ENCODE peak calls at places on chromosomes 6 and 20, in ten cellular contexts. Z, K, Q, U, E, H, B, W, N and X are unnamed samples.

GRCh38 chr6:159830481-159831372 is 30.7 kb downstream of the PNLDC1 start:
- DNase-seq in E (no peak), Q (no peak), K (no peak), Z (no peak), U (no peak), N (no peak), B (no peak), H (no peak), W (no peak), X (no peak)

GRCh38 chr20:61886721-61887658 is 178.7 kb downstream of the TAF4 start:
- DNase-seq in W (peak; percentile 47), K (peak; percentile 35), E (peak; percentile 88), U (no peak), N (peak; percentile 62), H (peak; percentile 60), Q (no peak), B (no peak), Z (peak; percentile 53), X (peak; percentile 47)

GRCh38 chr20:6489361-6490154 is 277.9 kb upstream of the BMP2 start:
- DNase-seq in K (no peak), N (no peak), Q (no peak), U (peak; percentile 20), H (peak; percentile 78), W (no peak), Z (no peak), B (no peak), E (no peak), X (no peak)

GRCh38 chr6:58198301-58198700 is 880.9 kb downstream of the PRIM2 start:
- DNase-seq in U (no peak), K (no peak), Z (no peak), B (no peak), N (no peak), W (no peak), Q (no peak), E (no peak), H (no peak), X (no peak)

GRCh38 chr20:44727039-44727438 is 11.9 kb downstream of the CCN5 start:
- DNase-seq in W (no peak), H (no peak), Q (no peak), B (no peak), N (no peak), Z (no peak), E (no peak), U (no peak), K (no peak), X (no peak)

GRCh38 chr6:138297761-138298298 is 79.5 kb upstream of the PBOV1 start:
- DNase-seq in U (no peak), N (no peak), E (no peak), H (no peak), Q (no peak), K (no peak), Z (no peak), B (no peak), W (no peak), X (no peak)

GRCh38 chr20:37727247-37727956 is 33.6 kb downstream of the CTNNBL1 start:
- DNase-seq in Q (no peak), U (peak; percentile 35), K (no peak), Z (no peak), W (no peak), B (no peak), E (no peak), N (no peak), H (peak; percentile 27), X (no peak)

GRCh38 chr20:59020938-59021551 is 1.8 kb downstream of the TUBB1 start:
- DNase-seq in E (no peak), W (no peak), U (no peak), H (no peak), K (peak; percentile 6), Q (no peak), Z (no peak), N (no peak), B (no peak), X (no peak)

GRCh38 chr6:30735668-30736314 is 6.7 kb downstream of the FLOT1 start:
- DNase-seq in Z (no peak), Q (no peak), U (no peak), N (no peak), E (no peak), B (no peak), W (no peak), K (no peak), H (no peak), X (no peak)

GRCh38 chr20:51767018-51767866 is 948 bp downstream of the ATP9A start:
- DNase-seq in H (peak; percentile 95), K (peak; percentile 94), B (peak; percentile 17), U (peak; percentile 94), E (no peak), Q (peak; percentile 94), N (peak; percentile 85), Z (peak; percentile 95), W (peak; percentile 70), X (peak; percentile 90)

GRCh38 chr6:149264629-149265028 is 52.9 kb upstream of the TAB2 start:
- DNase-seq in W (no peak), B (no peak), H (no peak), U (no peak), Q (no peak), Z (no peak), E (no peak), N (no peak), K (no peak), X (no peak)

GRCh38 chr6:149268146-149268545 is 49.4 kb upstream of the TAB2 start:
- DNase-seq in E (no peak), B (no peak), W (no peak), U (no peak), Q (no peak), K (no peak), Z (no peak), H (no peak), N (no peak), X (no peak)

GRCh38 chr6:149265945-149266344 is 51.6 kb upstream of the TAB2 start:
- DNase-seq in Q (no peak), U (no peak), H (no peak), K (no peak), W (no peak), E (no peak), B (no peak), Z (no peak), N (no peak), X (no peak)

GRCh38 chr6:149267513-149268043 is 49.9 kb upstream of the TAB2 start:
- DNase-seq in B (no peak), K (no peak), Q (no peak), E (no peak), H (no peak), N (no peak), U (no peak), W (no peak), Z (no peak), X (no peak)

GRCh38 chr6:149266659-149267058 is 50.9 kb upstream of the TAB2 start:
- DNase-seq in K (no peak), E (no peak), N (no peak), B (no peak), U (no peak), H (no peak), Q (no peak), Z (no peak), W (no peak), X (no peak)
- H3K27ac ChIP-seq in K (no peak overlapping the region), E (no peak overlapping the region), N (no peak overlapping the region), B (no peak overlapping the region), U (no peak overlapping the region), H (no peak overlapping the region), Q (no peak overlapping the region), Z (no peak overlapping the region), W (no peak overlapping the region), X (no peak overlapping the region)

GRCh38 chr20:31475032-31475431 is at the start of the genes DEFB124 and REM1:
- DNase-seq in Z (no peak), H (no peak), Q (no peak), U (no peak), E (no peak), B (no peak), W (no peak), K (peak; percentile 28), N (peak; percentile 89), X (peak; percentile 50)

GRCh38 chr20:31472395-31473330 is 2.3 kb downstream of the DEFB124 start:
- DNase-seq in Z (no peak), H (no peak), W (no peak), N (peak; percentile 75), U (no peak), Q (no peak), K (peak; percentile 70), E (no peak), B (no peak), X (no peak)

GRCh38 chr20:31475472-31476312 is 604 bp downstream of the REM1 start:
- DNase-seq in Q (no peak), W (no peak), K (no peak), B (no peak), N (peak; percentile 64), Z (no peak), H (no peak), U (no peak), E (no peak), X (no peak)

GRCh38 chr20:31473331-31474096 is 1.4 kb downstream of the DEFB124 start:
- DNase-seq in U (no peak), E (peak; percentile 43), K (no peak), B (no peak), Z (no peak), H (no peak), W (no peak), Q (no peak), N (no peak), X (no peak)

DNA sequence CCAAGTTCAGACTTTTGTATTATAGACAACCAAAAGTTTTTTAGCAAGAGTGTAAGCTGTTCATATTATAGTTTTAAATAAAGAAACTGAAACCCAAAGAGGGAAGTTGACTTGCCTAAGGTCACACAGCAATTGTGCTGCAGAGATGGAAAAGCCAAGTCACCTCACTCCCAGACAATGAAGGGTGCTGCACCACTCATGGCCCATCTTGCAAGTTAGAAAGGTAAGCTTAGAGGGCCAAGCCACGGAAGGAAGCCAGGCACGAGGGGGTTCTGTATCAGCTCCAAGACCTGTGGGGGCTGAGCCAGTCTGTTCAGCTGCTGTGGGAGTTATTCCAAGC is 860 bp downstream of the DEFB124 start:
- DNase-seq in E (peak; percentile 70), B (no peak), Q (no peak), U (no peak), N (no peak), Z (no peak), K (no peak), H (no peak), W (no peak), X (no peak)
- H3K9me3 ChIP-seq in E (no peaks in the 10 kb centered on the region), B (no peaks in the 10 kb centered on the region), Q (no peaks in the 10 kb centered on the region), U (no peaks in the 10 kb centered on the region), N (no peaks in the 10 kb centered on the region), Z (no peaks in the 10 kb centered on the region), K (no peaks in the 10 kb centered on the region), H (no peaks in the 10 kb centered on the region), W (no peaks in the 10 kb centered on the region), X (no peaks in the 10 kb centered on the region)

GRCh38 chr6:164998297-164998696 is 311.1 kb downstream of the C6orf118 start:
- DNase-seq in Z (no peak), B (no peak), Q (no peak), U (no peak), K (no peak), E (no peak), H (no peak), N (no peak), W (no peak), X (no peak)
- H3K27ac ChIP-seq in Z (no peak overlapping the region), B (no peak overlapping the region), Q (no peak overlapping the region), U (no peak overlapping the region), K (no peak overlapping the region), E (no peak overlapping the region), H (no peak overlapping the region), N (no peak overlapping the region), W (no peak overlapping the region), X (no peak overlapping the region)

GRCh38 chr6:125454351-125454750 is 152.6 kb upstream of the HDDC2 start:
- DNase-seq in E (no peak), Q (no peak), N (no peak), Z (no peak), U (no peak), W (no peak), K (no peak), B (no peak), H (no peak), X (no peak)

GRCh38 chr6:125453516-125453915 is 151.7 kb upstream of the HDDC2 start:
- DNase-seq in U (no peak), Z (no peak), E (no peak), N (no peak), H (no peak), K (no peak), Q (no peak), W (no peak), B (no peak), X (no peak)
- H3K9me3 ChIP-seq in U (peaks cover 23% of the 10 kb centered on the region), Z (no peaks in the 10 kb centered on the region), E (no peaks in the 10 kb centered on the region), N (no peaks in the 10 kb centered on the region), H (no peaks in the 10 kb centered on the region), K (no peaks in the 10 kb centered on the region), Q (no peaks in the 10 kb centered on the region), W (no peaks in the 10 kb centered on the region), B (no peaks in the 10 kb centered on the region), X (peaks cover 6% of the 10 kb centered on the region)